ENCODE peak calls at places on chromosomes 1 and 21, in six cellular contexts. U, O, Y, F, V and B are unnamed samples. For H3K27me3, the result is how much of the 10 kb centered on the place peaks cover.

GRCh38 chr1:177937931-177938330 is 31.9 kb downstream of the SEC16B start:
- DNase-seq in U (peak), O (no peak), Y (peak), F (no peak), V (no peak), B (no peak)

GRCh38 chr21:14768042-14768441 is 221.9 kb upstream of the SAMSN1 start:
- DNase-seq in U (no peak), O (no peak), Y (no peak), F (no peak), V (no peak), B (no peak)

GRCh38 chr1:204448321-204448964 is 36.8 kb upstream of the PPP1R15B start:
- DNase-seq in U (no peak), O (peak), Y (no peak), F (no peak), V (no peak), B (peak)

GRCh38 chr1:228377664-228378452 is 28.8 kb downstream of the TRIM11 start:
- DNase-seq in U (no peak), O (no peak), Y (no peak), F (no peak), V (no peak), B (no peak)

GRCh38 chr1:180560868-180561600 is 2.3 kb downstream of the OVAAL start:
- DNase-seq in U (no peak), O (no peak), Y (no peak), F (no peak), V (no peak), B (no peak)

GRCh38 chr21:40765771-40766170 is 81.2 kb downstream of the DSCAM start:
- DNase-seq in U (no peak), O (no peak), Y (no peak), F (no peak), V (no peak), B (no peak)

GRCh38 chr1:172507741-172508140 is 25.2 kb upstream of the SUCO start:
- DNase-seq in U (no peak), O (peak), Y (peak), F (no peak), V (no peak), B (no peak)

GRCh38 chr1:212606734-212607205 is 1.8 kb upstream of the ATF3 start:
- DNase-seq in U (no peak), O (peak), Y (no peak), F (no peak), V (peak), B (peak)

GRCh38 chr1:194295690-194296089 is 1109.3 kb upstream of the B3GALT2 start:
- DNase-seq in U (no peak), O (no peak), Y (peak), F (no peak), V (no peak), B (peak)

GRCh38 chr1:145716641-145717061 is 2.6 kb upstream of the CD160 start:
- DNase-seq in U (no peak), O (no peak), Y (no peak), F (no peak), V (no peak), B (no peak)

GRCh38 chr1:32742132-32742947 is 39.8 kb upstream of the SYNC start:
- DNase-seq in U (no peak), O (peak), Y (no peak), F (no peak), V (no peak), B (peak)

GRCh38 chr1:236951672-236952071 is 52.6 kb downstream of the MT1HL1 start:
- DNase-seq in U (no peak), O (no peak), Y (no peak), F (no peak), V (no peak), B (no peak)

GRCh38 chr1:10940838-10941237 is 71.6 kb upstream of the TARDBP start:
- DNase-seq in U (no peak), O (no peak), Y (no peak), F (no peak), V (no peak), B (no peak)
- H3K27me3 ChIP-seq in U (under half), O (under half), Y (under half), F (under half), V (under half), B (under half)

GRCh38 chr1:57064379-57064778 is 98.6 kb upstream of the C8B start:
- DNase-seq in U (no peak), O (no peak), Y (no peak), F (no peak), V (no peak), B (no peak)

GRCh38 chr1:57066980-57067615 is 101.3 kb upstream of the C8B start:
- DNase-seq in U (no peak), O (no peak), Y (no peak), F (no peak), V (no peak), B (no peak)

GRCh38 chr1:57065442-57065841 is 99.6 kb upstream of the C8B start:
- DNase-seq in U (no peak), O (no peak), Y (no peak), F (no peak), V (no peak), B (no peak)

GRCh38 chr1:57063427-57063826 is 97.6 kb upstream of the C8B start:
- DNase-seq in U (no peak), O (no peak), Y (no peak), F (no peak), V (no peak), B (no peak)

DNA sequence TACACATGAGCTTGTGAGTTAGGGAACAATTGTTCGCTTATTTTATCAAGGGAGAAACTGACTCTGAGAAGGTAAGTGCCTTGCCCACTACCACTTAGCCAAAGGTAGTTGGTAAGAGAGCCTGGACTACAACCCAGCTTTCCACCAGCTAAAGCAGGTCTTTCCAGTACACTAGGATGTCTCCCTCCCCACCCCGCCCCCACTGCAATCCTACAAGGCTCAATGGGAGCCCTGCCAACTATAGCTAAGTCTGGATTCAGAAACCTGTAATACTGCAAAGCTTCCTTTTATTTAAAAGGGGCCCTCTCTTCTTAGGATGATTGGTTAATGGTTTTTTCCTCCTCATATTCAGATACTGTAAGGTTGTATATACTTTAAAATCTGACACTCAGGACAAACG is 102.0 kb upstream of the C8B start:
- DNase-seq in U (no peak), O (peak), Y (no peak), F (no peak), V (no peak), B (peak)
- H3K27me3 ChIP-seq in U (under half), O (under half), Y (under half), F (under half), V (under half), B (under half)

GRCh38 chr21:45971487-45972352 is 9.8 kb upstream of the COL6A1 start:
- DNase-seq in U (peak), O (peak), Y (peak), F (peak), V (peak), B (no peak)
- H3K27me3 ChIP-seq in U (under half), O (under half), Y (under half), F (under half), V (under half), B (under half)

DNA sequence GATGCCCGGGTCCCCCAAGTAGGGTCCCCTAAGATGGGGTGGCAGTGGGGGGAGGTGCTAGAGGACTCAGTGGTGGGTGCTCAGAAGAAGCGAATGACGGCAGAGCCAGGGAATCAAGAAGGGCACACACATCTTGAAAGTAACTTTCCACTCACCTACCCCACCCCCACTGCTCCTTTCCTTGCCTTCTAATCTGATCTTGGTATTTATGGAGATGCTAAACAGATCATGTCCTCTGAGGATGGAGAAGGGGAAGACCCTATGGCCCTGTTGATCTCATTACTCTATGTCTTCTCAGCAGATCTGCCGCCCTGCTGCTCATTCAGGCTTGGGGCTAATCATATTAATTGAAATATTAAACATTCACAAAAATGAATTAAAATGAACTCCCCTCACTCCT is 2.1 kb upstream of the CELF3 start:
- DNase-seq in U (no peak), O (no peak), Y (no peak), F (no peak), V (no peak), B (no peak)
- H3K27me3 ChIP-seq in U (half or more), O (under half), Y (under half), F (under half), V (under half), B (under half)

GRCh38 chr1:230790026-230790425 is 42.8 kb downstream of the CAPN9 start:
- DNase-seq in U (no peak), O (no peak), Y (no peak), F (no peak), V (no peak), B (no peak)
- H3K27me3 ChIP-seq in U (under half), O (under half), Y (under half), F (under half), V (under half), B (under half)

GRCh38 chr1:43978551-43979260 is at the start of gene B4GALT2:
- DNase-seq in U (no peak), O (peak), Y (no peak), F (peak), V (no peak), B (peak)

GRCh38 chr1:43979261-43979527 is 184 bp downstream of the B4GALT2 start:
- DNase-seq in U (no peak), O (no peak), Y (no peak), F (no peak), V (no peak), B (no peak)

GRCh38 chr1:43977376-43978263 is 1.4 kb upstream of the B4GALT2 start:
- DNase-seq in U (no peak), O (no peak), Y (no peak), F (no peak), V (no peak), B (no peak)

GRCh38 chr1:43976890-43977289 is 2.1 kb upstream of the B4GALT2 start:
- DNase-seq in U (no peak), O (no peak), Y (no peak), F (no peak), V (no peak), B (no peak)

GRCh38 chr1:43978264-43978550 is 803 bp upstream of the B4GALT2 start:
- DNase-seq in U (no peak), O (no peak), Y (no peak), F (no peak), V (no peak), B (peak)
- H3K27me3 ChIP-seq in U (under half), O (under half), Y (under half), F (under half), V (under half), B (under half)

GRCh38 chr1:40951943-40952743 is 27.4 kb upstream of the CTPS1 start:
- DNase-seq in U (no peak), O (peak), Y (peak), F (peak), V (peak), B (peak)

GRCh38 chr1:40952744-40953315 is 26.7 kb upstream of the CTPS1 start:
- DNase-seq in U (no peak), O (no peak), Y (no peak), F (no peak), V (no peak), B (no peak)

GRCh38 chr1:40945491-40945973 is 34.0 kb upstream of the CTPS1 start:
- DNase-seq in U (no peak), O (no peak), Y (peak), F (no peak), V (no peak), B (no peak)

GRCh38 chr1:40949563-40949962 is 29.9 kb upstream of the CTPS1 start:
- DNase-seq in U (no peak), O (no peak), Y (no peak), F (no peak), V (no peak), B (no peak)

GRCh38 chr1:40948741-40949528 is 30.6 kb upstream of the CTPS1 start:
- DNase-seq in U (peak), O (no peak), Y (peak), F (peak), V (peak), B (peak)
- H3K27me3 ChIP-seq in U (under half), O (under half), Y (under half), F (under half), V (under half), B (under half)